ENCODE peak calls at places on chromosomes 13 and 19, in six cellular contexts. M is WTC11, F is fibroblast of the aortic adventitia, V is fibroblast of lung, P is tibial nerve, H is OCI-LY7. Y is an unnamed sample.

GRCh38 chr19:18995804-18996241 is 37.5 kb downstream of the SUGP2 start:
- DNase-seq in M (peak; percentile 74), F (peak; percentile 94), V (peak; percentile 93), H (peak; percentile 74), P (no peak), Y (peak; percentile 88)

GRCh38 chr13:29707876-29708543 is 112.5 kb upstream of the SLC7A1 start:
- DNase-seq in H (peak; percentile 54), P (no peak), V (peak; percentile 44), M (peak; percentile 81), F (peak; percentile 62), Y (no peak)

GRCh38 chr13:46663216-46663615 is 110.2 kb downstream of the LRCH1 start:
- DNase-seq in F (no peak), H (no peak), P (no peak), V (no peak), M (no peak), Y (no peak)

GRCh38 chr19:8371011-8371804 is 7.3 kb downstream of the ANGPTL4 start:
- DNase-seq in M (no peak), V (no peak), H (no peak), F (no peak), P (no peak), Y (no peak)

GRCh38 chr19:10010247-10010691 is at the start of gene COL5A3:
- DNase-seq in V (no peak), P (peak; percentile 43), H (no peak), M (peak; percentile 49), F (peak; percentile 61), Y (no peak)

GRCh38 chr13:76222511-76222910 is 586.4 kb downstream of the LMO7 start:
- DNase-seq in V (peak; percentile 39), M (no peak), P (no peak), H (no peak), F (no peak), Y (no peak)

GRCh38 chr13:66977156-66977555 is 253.0 kb downstream of the PCDH9 start:
- DNase-seq in F (no peak), P (no peak), M (no peak), H (no peak), V (no peak), Y (no peak)

GRCh38 chr13:43991773-43992201 is 112.1 kb downstream of the LACC1 start:
- DNase-seq in H (no peak), F (no peak), P (no peak), V (no peak), M (no peak), Y (no peak)

GRCh38 chr13:98997738-98998641 is 20.1 kb upstream of the DOCK9 start:
- DNase-seq in M (no peak), V (peak; percentile 71), H (no peak), P (no peak), F (peak; percentile 43), Y (no peak)

GRCh38 chr13:30308548-30308947 is 1.2 kb upstream of the KATNAL1 start:
- DNase-seq in H (peak; percentile 24), P (no peak), F (peak; percentile 63), V (peak; percentile 62), M (no peak), Y (no peak)

GRCh38 chr19:2016041-2016807 is 710 bp upstream of the BTBD2 start:
- DNase-seq in M (peak; percentile 57), V (peak; percentile 83), F (peak; percentile 89), H (peak; percentile 82), P (peak; percentile 66), Y (no peak)

GRCh38 chr19:15280048-15280725 is 47.9 kb upstream of the EPHX3 start:
- DNase-seq in M (no peak), H (no peak), P (no peak), V (no peak), F (no peak), Y (no peak)

DNA sequence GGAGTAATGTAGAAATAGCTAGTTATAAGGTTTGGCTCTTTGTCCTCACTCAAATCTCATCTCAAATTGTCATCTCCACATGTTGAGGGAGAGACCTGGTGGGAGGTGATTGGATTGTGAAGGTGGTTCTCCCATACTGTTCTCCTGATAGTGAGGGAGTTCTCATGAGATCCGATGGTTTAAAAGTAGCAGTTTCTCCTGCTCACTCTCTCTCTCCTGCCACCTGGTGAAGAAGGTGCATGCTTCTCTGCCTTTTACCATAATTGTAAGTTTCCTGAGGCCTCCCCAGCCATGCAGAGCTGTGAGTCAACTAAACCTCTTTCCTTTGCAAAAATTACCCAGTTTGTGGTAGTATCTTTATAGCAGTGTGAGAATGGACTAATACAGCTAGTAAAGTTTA is 849.4 kb downstream of the DACH1 start:
- DNase-seq in V (no peak), M (no peak), P (no peak), H (no peak), F (no peak), Y (no peak)
- TF ChIP-seq CTCF in V (no peak), M (no peak), P (no peak), H (no peak), F (no peak), Y (no peak)

GRCh38 chr13:103140001-103140671 is 73.9 kb upstream of the SLC10A2 start:
- DNase-seq in F (no peak), V (no peak), P (no peak), H (peak; percentile 72), M (peak; percentile 22), Y (no peak)
- TF ChIP-seq CTCF in F (peak; percentile 3), V (peak; percentile 22), P (peak; percentile 42), H (peak; percentile 79), M (peak; percentile 51), Y (peak; percentile 75)

DNA sequence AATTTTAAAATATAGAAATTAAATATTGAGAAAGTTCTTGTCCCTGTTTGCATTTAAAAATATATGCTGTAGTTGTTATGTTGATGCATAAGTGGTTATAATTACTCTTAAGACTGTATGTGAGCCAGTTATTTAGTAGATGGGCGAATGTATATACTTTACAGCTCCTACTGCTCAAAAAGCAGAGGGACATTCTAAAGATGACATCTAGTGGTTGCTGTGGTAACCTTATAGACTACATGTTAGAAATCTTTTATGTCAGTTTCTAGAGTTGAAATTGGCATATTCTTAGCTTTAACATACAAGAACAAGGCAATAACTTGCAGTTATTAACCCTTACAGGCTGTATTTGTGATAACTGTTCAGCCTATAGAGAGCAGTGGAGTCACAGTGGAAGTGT is 160.5 kb downstream of the OLFM4 start:
- DNase-seq in M (no peak), F (no peak), H (no peak), P (no peak), V (no peak), Y (no peak)
- TF ChIP-seq CTCF in M (no peak), F (no peak), H (peak; percentile 27), P (no peak), V (no peak), Y (no peak)

GRCh38 chr13:71237332-71237731 is 629.7 kb downstream of the DACH1 start:
- DNase-seq in V (no peak), F (no peak), H (no peak), P (no peak), M (no peak), Y (no peak)

GRCh38 chr13:71244181-71244580 is 622.8 kb downstream of the DACH1 start:
- DNase-seq in F (no peak), P (no peak), M (no peak), H (no peak), V (no peak), Y (no peak)

GRCh38 chr13:71242191-71242590 is 624.8 kb downstream of the DACH1 start:
- DNase-seq in M (no peak), V (peak; percentile 40), H (no peak), F (no peak), P (no peak), Y (no peak)

DNA sequence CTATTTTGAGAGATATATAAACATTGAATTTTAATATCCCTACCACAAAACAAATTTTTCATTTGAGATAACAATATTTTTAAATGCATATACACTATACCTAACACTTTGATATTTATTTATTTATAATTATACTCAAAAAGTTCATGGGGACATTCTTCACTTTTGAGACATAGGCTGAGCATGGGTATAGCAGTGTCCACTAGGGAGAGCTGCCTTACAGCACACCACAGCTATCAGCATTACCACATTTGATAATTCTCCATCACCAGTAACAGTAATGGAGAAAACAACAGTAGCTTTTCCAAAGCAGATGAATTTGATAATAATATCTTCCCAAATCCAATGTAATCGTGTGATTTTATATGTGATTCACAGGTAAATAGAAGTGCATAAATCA is 626.1 kb downstream of the DACH1 start:
- DNase-seq in H (no peak), P (no peak), M (no peak), F (no peak), V (peak; percentile 19), Y (no peak)
- TF ChIP-seq CTCF in H (peak; percentile 23), P (no peak), M (no peak), F (no peak), V (peak; percentile 77), Y (peak; percentile 48)

DNA sequence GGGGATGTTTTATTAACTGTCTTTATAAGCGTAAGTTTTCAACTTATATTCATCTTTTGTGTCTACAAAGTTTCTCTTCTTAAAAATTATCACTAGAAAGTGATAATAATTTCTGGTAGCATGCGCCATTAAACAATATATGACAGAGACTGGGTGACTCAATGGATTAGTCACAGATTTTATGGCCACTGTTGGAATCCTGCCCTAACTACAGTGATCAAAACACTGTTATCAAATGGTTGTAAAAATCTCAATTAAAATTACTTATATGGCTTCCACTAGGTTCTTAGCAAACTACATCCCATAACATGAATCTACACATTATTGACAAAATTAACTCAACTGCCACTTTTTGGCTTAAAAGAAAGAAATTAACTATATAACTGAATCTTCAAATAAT is 350.0 kb downstream of the DACH1 start:
- DNase-seq in F (no peak), M (no peak), V (peak; percentile 5), H (no peak), P (no peak), Y (no peak)
- TF ChIP-seq CTCF in F (no peak), M (no peak), V (no peak), H (no peak), P (no peak), Y (no peak)

GRCh38 chr13:31369213-31369612 is 169.4 kb downstream of the B3GLCT start:
- DNase-seq in P (no peak), V (peak; percentile 44), M (no peak), H (no peak), F (peak; percentile 39), Y (no peak)

GRCh38 chr13:31361673-31362072 is 161.9 kb downstream of the B3GLCT start:
- DNase-seq in F (no peak), P (no peak), H (no peak), M (no peak), V (no peak), Y (no peak)

GRCh38 chr13:31367410-31367809 is 167.6 kb downstream of the B3GLCT start:
- DNase-seq in M (no peak), P (no peak), H (no peak), F (no peak), V (no peak), Y (peak; percentile 36)

DNA sequence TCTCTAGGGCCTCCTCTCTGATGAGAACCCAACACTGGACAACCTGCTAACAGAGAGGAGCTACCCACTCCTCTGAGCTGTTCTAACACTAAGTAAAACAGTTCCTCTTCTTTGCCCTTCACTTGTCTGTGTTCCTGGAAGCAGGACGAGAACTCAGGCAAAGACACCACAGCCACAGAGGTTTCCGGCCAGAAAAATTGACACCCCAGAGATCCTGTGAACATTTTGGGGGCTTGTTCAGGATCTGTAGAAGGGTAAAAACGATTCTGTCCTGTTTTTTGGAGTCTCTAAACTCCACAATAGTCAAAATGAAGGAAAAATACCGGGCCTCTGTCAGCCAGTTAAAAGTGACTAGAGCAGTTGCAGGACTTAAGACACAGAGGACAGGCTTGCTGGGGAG is 165.9 kb downstream of the B3GLCT start:
- DNase-seq in M (no peak), V (no peak), H (no peak), F (no peak), P (no peak), Y (no peak)
- TF ChIP-seq CTCF in M (no peak), V (no peak), H (no peak), F (no peak), P (no peak), Y (no peak)

Y was measured in osteocyte.